ENCODE peak calls at places on chromosomes 2 and 18, in ten cellular contexts. One of them, this sample, is unnamed.

GRCh38 chr2:28488858-28489575 is 6.8 kb upstream of the PLB1 start:
- DNase-seq in adrenal gland: no peak
- DNase-seq in left ventricle myocardium inferior: no peak
- DNase-seq in foreskin fibroblast: no peak
- DNase-seq in choroid plexus epithelial cell: no peak
- DNase-seq in type B pancreatic cell: no peak
- DNase-seq in astrocyte of the spinal cord: no peak
- DNase-seq in astrocyte: no peak
- DNase-seq in HFF-Myc: no peak
- DNase-seq in tibial artery: no peak
- DNase-seq in this sample: no peak

GRCh38 chr2:24201496-24201895 is 26.6 kb downstream of the FAM228A start:
- DNase-seq in type B pancreatic cell: no peak
- DNase-seq in foreskin fibroblast: no peak
- DNase-seq in choroid plexus epithelial cell: no peak
- DNase-seq in astrocyte of the spinal cord: no peak
- DNase-seq in tibial artery: no peak
- DNase-seq in left ventricle myocardium inferior: no peak
- DNase-seq in HFF-Myc: no peak
- DNase-seq in astrocyte: no peak
- DNase-seq in adrenal gland: peak
- DNase-seq in this sample: no peak

GRCh38 chr2:136019825-136020224 is 34.4 kb upstream of the DARS1 start:
- DNase-seq in foreskin fibroblast: no peak
- DNase-seq in tibial artery: no peak
- DNase-seq in type B pancreatic cell: no peak
- DNase-seq in astrocyte of the spinal cord: no peak
- DNase-seq in HFF-Myc: no peak
- DNase-seq in astrocyte: no peak
- DNase-seq in adrenal gland: no peak
- DNase-seq in choroid plexus epithelial cell: no peak
- DNase-seq in left ventricle myocardium inferior: no peak
- DNase-seq in this sample: no peak

GRCh38 chr2:111227716-111228141 is 107.0 kb downstream of the BCL2L11 start:
- DNase-seq in foreskin fibroblast: peak
- DNase-seq in tibial artery: no peak
- DNase-seq in adrenal gland: no peak
- DNase-seq in astrocyte: peak
- DNase-seq in HFF-Myc: peak
- DNase-seq in astrocyte of the spinal cord: peak
- DNase-seq in choroid plexus epithelial cell: peak
- DNase-seq in left ventricle myocardium inferior: no peak
- DNase-seq in type B pancreatic cell: no peak
- DNase-seq in this sample: no peak

GRCh38 chr18:36428431-36429029 is 131.0 kb downstream of the FHOD3 start:
- DNase-seq in foreskin fibroblast: no peak
- DNase-seq in astrocyte of the spinal cord: no peak
- DNase-seq in tibial artery: no peak
- DNase-seq in adrenal gland: no peak
- DNase-seq in left ventricle myocardium inferior: no peak
- DNase-seq in astrocyte: no peak
- DNase-seq in HFF-Myc: no peak
- DNase-seq in choroid plexus epithelial cell: no peak
- DNase-seq in type B pancreatic cell: no peak
- DNase-seq in this sample: no peak

GRCh38 chr2:9251154-9252001 is 44.8 kb downstream of the ASAP2 start:
- DNase-seq in adrenal gland: no peak
- DNase-seq in left ventricle myocardium inferior: no peak
- DNase-seq in foreskin fibroblast: peak
- DNase-seq in tibial artery: no peak
- DNase-seq in choroid plexus epithelial cell: no peak
- DNase-seq in astrocyte of the spinal cord: peak
- DNase-seq in type B pancreatic cell: no peak
- DNase-seq in HFF-Myc: no peak
- DNase-seq in astrocyte: peak
- DNase-seq in this sample: no peak

GRCh38 chr2:120904825-120905224 is 169.2 kb downstream of the GLI2 start:
- DNase-seq in foreskin fibroblast: peak
- DNase-seq in astrocyte: no peak
- DNase-seq in choroid plexus epithelial cell: no peak
- DNase-seq in astrocyte of the spinal cord: no peak
- DNase-seq in type B pancreatic cell: no peak
- DNase-seq in adrenal gland: no peak
- DNase-seq in left ventricle myocardium inferior: no peak
- DNase-seq in tibial artery: no peak
- DNase-seq in HFF-Myc: no peak
- DNase-seq in this sample: no peak

GRCh38 chr2:27954261-27954673 is 63.7 kb downstream of the BABAM2 start:
- DNase-seq in astrocyte of the spinal cord: peak
- DNase-seq in foreskin fibroblast: peak
- DNase-seq in HFF-Myc: no peak
- DNase-seq in type B pancreatic cell: no peak
- DNase-seq in left ventricle myocardium inferior: no peak
- DNase-seq in adrenal gland: no peak
- DNase-seq in astrocyte: peak
- DNase-seq in choroid plexus epithelial cell: peak
- DNase-seq in tibial artery: no peak
- DNase-seq in this sample: no peak

GRCh38 chr2:235042576-235043515 is 91.0 kb downstream of the SH3BP4 start:
- DNase-seq in left ventricle myocardium inferior: no peak
- DNase-seq in foreskin fibroblast: no peak
- DNase-seq in astrocyte: no peak
- DNase-seq in type B pancreatic cell: no peak
- DNase-seq in adrenal gland: no peak
- DNase-seq in tibial artery: no peak
- DNase-seq in HFF-Myc: no peak
- DNase-seq in astrocyte of the spinal cord: no peak
- DNase-seq in choroid plexus epithelial cell: no peak
- DNase-seq in this sample: no peak

GRCh38 chr2:53460347-53460746 is 307.3 kb upstream of the CHAC2 start:
- DNase-seq in astrocyte: no peak
- DNase-seq in foreskin fibroblast: no peak
- DNase-seq in type B pancreatic cell: no peak
- DNase-seq in choroid plexus epithelial cell: peak
- DNase-seq in HFF-Myc: no peak
- DNase-seq in adrenal gland: no peak
- DNase-seq in left ventricle myocardium inferior: peak
- DNase-seq in tibial artery: no peak
- DNase-seq in astrocyte of the spinal cord: no peak
- DNase-seq in this sample: no peak

GRCh38 chr2:162085090-162085891 is 11.3 kb upstream of the DPP4 start:
- DNase-seq in choroid plexus epithelial cell: peak
- DNase-seq in left ventricle myocardium inferior: no peak
- DNase-seq in foreskin fibroblast: peak
- DNase-seq in adrenal gland: no peak
- DNase-seq in type B pancreatic cell: no peak
- DNase-seq in astrocyte: peak
- DNase-seq in tibial artery: no peak
- DNase-seq in HFF-Myc: no peak
- DNase-seq in astrocyte of the spinal cord: peak
- DNase-seq in this sample: no peak

GRCh38 chr2:106197878-106198277 is 3.8 kb upstream of the UXS1 start:
- DNase-seq in type B pancreatic cell: no peak
- DNase-seq in adrenal gland: no peak
- DNase-seq in tibial artery: peak
- DNase-seq in astrocyte of the spinal cord: peak
- DNase-seq in choroid plexus epithelial cell: peak
- DNase-seq in astrocyte: peak
- DNase-seq in foreskin fibroblast: peak
- DNase-seq in left ventricle myocardium inferior: no peak
- DNase-seq in HFF-Myc: no peak
- DNase-seq in this sample: no peak

GRCh38 chr2:26363323-26363722 is 16.7 kb upstream of the ADGRF3 start:
- DNase-seq in HFF-Myc: no peak
- DNase-seq in type B pancreatic cell: no peak
- DNase-seq in adrenal gland: no peak
- DNase-seq in astrocyte of the spinal cord: peak
- DNase-seq in foreskin fibroblast: peak
- DNase-seq in astrocyte: peak
- DNase-seq in left ventricle myocardium inferior: no peak
- DNase-seq in choroid plexus epithelial cell: peak
- DNase-seq in tibial artery: no peak
- DNase-seq in this sample: no peak

GRCh38 chr2:240353086-240353798 is 82.2 kb upstream of the GPC1 start:
- DNase-seq in foreskin fibroblast: no peak
- DNase-seq in adrenal gland: no peak
- DNase-seq in HFF-Myc: no peak
- DNase-seq in astrocyte of the spinal cord: no peak
- DNase-seq in tibial artery: no peak
- DNase-seq in choroid plexus epithelial cell: no peak
- DNase-seq in astrocyte: no peak
- DNase-seq in type B pancreatic cell: no peak
- DNase-seq in left ventricle myocardium inferior: no peak
- DNase-seq in this sample: no peak

GRCh38 chr18:26405190-26405781 is 143.1 kb downstream of the KCTD1 start:
- DNase-seq in foreskin fibroblast: peak
- DNase-seq in left ventricle myocardium inferior: peak
- DNase-seq in adrenal gland: peak
- DNase-seq in type B pancreatic cell: no peak
- DNase-seq in astrocyte of the spinal cord: peak
- DNase-seq in astrocyte: peak
- DNase-seq in tibial artery: no peak
- DNase-seq in HFF-Myc: no peak
- DNase-seq in choroid plexus epithelial cell: peak
- DNase-seq in this sample: no peak
- TF ChIP-seq CTCF in foreskin fibroblast: peak
- TF ChIP-seq CTCF in left ventricle myocardium inferior: peak
- TF ChIP-seq CTCF in adrenal gland: peak
- TF ChIP-seq CTCF in type B pancreatic cell: peak
- TF ChIP-seq CTCF in astrocyte of the spinal cord: peak
- TF ChIP-seq CTCF in astrocyte: peak
- TF ChIP-seq CTCF in tibial artery: peak
- TF ChIP-seq CTCF in HFF-Myc: peak
- TF ChIP-seq CTCF in choroid plexus epithelial cell: peak
- TF ChIP-seq CTCF in this sample: peak

GRCh38 chr2:36544638-36545338 is 53.2 kb downstream of the FEZ2 start:
- DNase-seq in choroid plexus epithelial cell: peak
- DNase-seq in type B pancreatic cell: no peak
- DNase-seq in HFF-Myc: no peak
- DNase-seq in astrocyte: no peak
- DNase-seq in left ventricle myocardium inferior: no peak
- DNase-seq in adrenal gland: no peak
- DNase-seq in astrocyte of the spinal cord: no peak
- DNase-seq in tibial artery: no peak
- DNase-seq in foreskin fibroblast: peak
- DNase-seq in this sample: no peak
- TF ChIP-seq CTCF in choroid plexus epithelial cell: peak
- TF ChIP-seq CTCF in type B pancreatic cell: peak
- TF ChIP-seq CTCF in HFF-Myc: no peak
- TF ChIP-seq CTCF in astrocyte: peak
- TF ChIP-seq CTCF in left ventricle myocardium inferior: peak
- TF ChIP-seq CTCF in adrenal gland: no peak
- TF ChIP-seq CTCF in astrocyte of the spinal cord: peak
- TF ChIP-seq CTCF in tibial artery: no peak
- TF ChIP-seq CTCF in foreskin fibroblast: peak
- TF ChIP-seq CTCF in this sample: peak

DNA sequence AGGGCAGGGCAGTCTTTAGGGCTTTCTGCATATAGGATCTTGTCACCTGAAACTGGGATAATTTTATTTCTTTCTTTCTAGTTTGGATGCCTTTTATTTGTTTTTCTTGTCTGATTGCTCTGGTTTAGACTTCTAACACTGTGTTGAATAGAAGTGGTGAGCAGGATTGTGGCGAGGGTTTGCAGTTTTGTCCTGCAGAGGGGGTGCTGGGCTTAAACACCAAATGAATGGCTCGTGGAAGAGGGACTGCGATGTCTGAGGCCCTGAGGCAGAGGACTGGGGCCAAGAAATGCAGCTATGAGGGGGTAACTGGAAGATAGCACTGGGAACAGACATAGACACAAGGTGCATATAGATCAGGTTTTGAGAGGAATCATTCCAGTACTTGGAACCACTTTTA is 20.4 kb downstream of the UBE2F start:
- DNase-seq in astrocyte of the spinal cord: no peak
- DNase-seq in HFF-Myc: no peak
- DNase-seq in left ventricle myocardium inferior: no peak
- DNase-seq in choroid plexus epithelial cell: no peak
- DNase-seq in type B pancreatic cell: peak
- DNase-seq in foreskin fibroblast: no peak
- DNase-seq in tibial artery: no peak
- DNase-seq in adrenal gland: no peak
- DNase-seq in astrocyte: no peak
- DNase-seq in this sample: no peak
- TF ChIP-seq CTCF in astrocyte of the spinal cord: peak
- TF ChIP-seq CTCF in HFF-Myc: peak
- TF ChIP-seq CTCF in left ventricle myocardium inferior: no peak
- TF ChIP-seq CTCF in choroid plexus epithelial cell: peak
- TF ChIP-seq CTCF in type B pancreatic cell: no peak
- TF ChIP-seq CTCF in foreskin fibroblast: no peak
- TF ChIP-seq CTCF in tibial artery: no peak
- TF ChIP-seq CTCF in adrenal gland: no peak
- TF ChIP-seq CTCF in astrocyte: no peak
- TF ChIP-seq CTCF in this sample: no peak

GRCh38 chr2:133434962-133435668 is 133.1 kb downstream of the NCKAP5 start:
- DNase-seq in astrocyte: peak
- DNase-seq in adrenal gland: peak
- DNase-seq in HFF-Myc: peak
- DNase-seq in choroid plexus epithelial cell: peak
- DNase-seq in type B pancreatic cell: no peak
- DNase-seq in astrocyte of the spinal cord: peak
- DNase-seq in left ventricle myocardium inferior: peak
- DNase-seq in tibial artery: no peak
- DNase-seq in foreskin fibroblast: no peak
- DNase-seq in this sample: no peak
- TF ChIP-seq CTCF in astrocyte: peak
- TF ChIP-seq CTCF in adrenal gland: peak
- TF ChIP-seq CTCF in HFF-Myc: no peak
- TF ChIP-seq CTCF in choroid plexus epithelial cell: peak
- TF ChIP-seq CTCF in type B pancreatic cell: no peak
- TF ChIP-seq CTCF in astrocyte of the spinal cord: no peak
- TF ChIP-seq CTCF in left ventricle myocardium inferior: peak
- TF ChIP-seq CTCF in tibial artery: no peak
- TF ChIP-seq CTCF in foreskin fibroblast: no peak
- TF ChIP-seq CTCF in this sample: no peak

DNA sequence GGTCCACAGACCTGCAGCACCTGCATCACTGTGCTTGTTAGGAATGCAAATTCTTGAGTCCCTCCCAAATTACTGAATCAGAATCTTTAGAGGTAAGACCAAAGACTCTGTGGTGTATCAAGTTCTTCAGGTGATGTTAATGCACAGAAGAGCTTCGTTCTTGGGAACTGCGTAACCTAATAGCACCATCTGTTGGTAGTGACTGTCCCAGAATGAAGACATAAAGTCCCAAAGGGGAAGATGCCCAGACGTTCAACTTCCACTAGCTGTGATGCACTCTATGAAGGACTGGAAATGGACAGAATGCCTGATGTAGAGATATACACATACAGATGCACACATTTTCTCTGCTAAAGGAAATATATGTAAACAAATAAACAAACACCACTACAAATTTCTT is 576.0 kb downstream of the LRP1B start:
- DNase-seq in type B pancreatic cell: no peak
- DNase-seq in tibial artery: no peak
- DNase-seq in foreskin fibroblast: peak
- DNase-seq in choroid plexus epithelial cell: peak
- DNase-seq in adrenal gland: no peak
- DNase-seq in left ventricle myocardium inferior: no peak
- DNase-seq in astrocyte: peak
- DNase-seq in HFF-Myc: peak
- DNase-seq in astrocyte of the spinal cord: peak
- DNase-seq in this sample: peak
- TF ChIP-seq CTCF in type B pancreatic cell: peak
- TF ChIP-seq CTCF in tibial artery: no peak
- TF ChIP-seq CTCF in foreskin fibroblast: peak
- TF ChIP-seq CTCF in choroid plexus epithelial cell: peak
- TF ChIP-seq CTCF in adrenal gland: peak
- TF ChIP-seq CTCF in left ventricle myocardium inferior: peak
- TF ChIP-seq CTCF in astrocyte: peak
- TF ChIP-seq CTCF in HFF-Myc: peak
- TF ChIP-seq CTCF in astrocyte of the spinal cord: peak
- TF ChIP-seq CTCF in this sample: peak

This sample was measured in neural crest cell.